ENCODE peak calls at places on chromosomes 5 and 9, in six cellular contexts. P is effector memory CD4-positive, alpha-beta T cell; Z is naive thymus-derived CD4-positive, alpha-beta T cell; U is heart left ventricle; B is lower lobe of right lung; T is CD4-positive, alpha-beta memory T cell. M is an unnamed sample. For H3K9me3, the result is how much of the 10 kb centered on the place peaks cover.

GRCh38 chr9:18768951-18769622 is 263.9 kb downstream of the SAXO1 start:
- DNase-seq in Z (no peak), T (no peak), B (no peak), P (no peak), U (no peak), M (no peak)

GRCh38 chr5:27472000-27472763 is 433.8 kb upstream of the CDH9 start:
- DNase-seq in U (no peak), Z (no peak), B (no peak), T (no peak), P (no peak), M (peak)

GRCh38 chr9:127347831-127348699 is 48.9 kb upstream of the SLC2A8 start:
- DNase-seq in P (no peak), Z (no peak), T (no peak), U (no peak), B (no peak), M (no peak)

GRCh38 chr5:127412698-127413097 is 104.7 kb upstream of the PRRC1 start:
- DNase-seq in P (no peak), U (no peak), T (no peak), Z (no peak), B (no peak), M (no peak)

GRCh38 chr5:96177303-96177869 is 215.7 kb upstream of the ELL2 start:
- DNase-seq in T (no peak), U (no peak), Z (no peak), P (no peak), B (no peak), M (no peak)

GRCh38 chr5:89728134-89728533 is 681.4 kb downstream of the CETN3 start:
- DNase-seq in B (no peak), U (no peak), T (no peak), Z (no peak), P (no peak), M (no peak)

GRCh38 chr9:84054341-84055010 is 73.9 kb downstream of the RMI1 start:
- DNase-seq in B (no peak), U (no peak), Z (no peak), T (no peak), P (no peak), M (no peak)

GRCh38 chr5:11928909-11929308 is 24.7 kb upstream of the CTNND2 start:
- DNase-seq in T (no peak), P (no peak), B (no peak), U (no peak), Z (no peak), M (no peak)

GRCh38 chr5:11000517-11001353 is 239.7 kb upstream of the DAP start:
- DNase-seq in U (no peak), Z (no peak), T (no peak), B (no peak), P (no peak), M (no peak)

GRCh38 chr5:20087299-20087698 is 99.3 kb upstream of the CDH18 start:
- DNase-seq in U (no peak), B (no peak), Z (no peak), P (no peak), T (no peak), M (no peak)
- H3K9me3 ChIP-seq in U (under half), B (under half), Z (under half), P (under half), T (under half), M (under half)

GRCh38 chr5:65982635-65983034 is 56.3 kb downstream of the ERBIN start:
- DNase-seq in U (no peak), T (no peak), B (no peak), P (no peak), Z (no peak), M (no peak)

GRCh38 chr5:65981548-65981947 is 55.2 kb downstream of the ERBIN start:
- DNase-seq in U (no peak), P (no peak), B (no peak), T (no peak), Z (no peak), M (no peak)

GRCh38 chr5:65981969-65982368 is 55.6 kb downstream of the ERBIN start:
- DNase-seq in Z (no peak), P (no peak), T (no peak), B (no peak), U (no peak), M (no peak)

DNA sequence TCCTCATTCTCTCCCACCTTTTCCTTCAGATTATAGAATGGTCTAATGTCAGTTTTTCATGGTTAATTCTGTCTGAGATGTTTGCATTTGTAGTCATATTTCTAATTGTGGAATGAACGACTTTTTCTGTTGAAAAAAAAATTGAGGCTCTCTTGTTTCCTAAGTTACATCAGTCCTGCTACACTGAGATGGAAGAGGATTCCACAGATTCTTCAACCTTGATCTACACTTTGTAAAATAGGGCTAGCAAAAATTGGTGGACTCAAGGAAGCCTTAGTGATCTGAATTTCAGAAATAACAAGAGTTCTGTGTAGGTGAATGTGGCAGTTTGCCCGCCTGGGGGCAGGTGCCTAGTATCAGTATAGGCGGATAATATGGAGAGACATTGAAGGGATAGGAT is 51.9 kb downstream of the ERBIN start:
- DNase-seq in T (no peak), B (no peak), U (no peak), Z (no peak), P (no peak), M (no peak)
- H3K9me3 ChIP-seq in T (under half), B (under half), U (under half), Z (under half), P (under half), M (under half)

GRCh38 chr9:90996154-90996788 is 194.7 kb downstream of the SYK start:
- DNase-seq in B (no peak), Z (no peak), P (no peak), U (no peak), T (no peak), M (no peak)
- H3K9me3 ChIP-seq in B (under half), Z (under half), P (under half), U (under half), T (under half), M (under half)

DNA sequence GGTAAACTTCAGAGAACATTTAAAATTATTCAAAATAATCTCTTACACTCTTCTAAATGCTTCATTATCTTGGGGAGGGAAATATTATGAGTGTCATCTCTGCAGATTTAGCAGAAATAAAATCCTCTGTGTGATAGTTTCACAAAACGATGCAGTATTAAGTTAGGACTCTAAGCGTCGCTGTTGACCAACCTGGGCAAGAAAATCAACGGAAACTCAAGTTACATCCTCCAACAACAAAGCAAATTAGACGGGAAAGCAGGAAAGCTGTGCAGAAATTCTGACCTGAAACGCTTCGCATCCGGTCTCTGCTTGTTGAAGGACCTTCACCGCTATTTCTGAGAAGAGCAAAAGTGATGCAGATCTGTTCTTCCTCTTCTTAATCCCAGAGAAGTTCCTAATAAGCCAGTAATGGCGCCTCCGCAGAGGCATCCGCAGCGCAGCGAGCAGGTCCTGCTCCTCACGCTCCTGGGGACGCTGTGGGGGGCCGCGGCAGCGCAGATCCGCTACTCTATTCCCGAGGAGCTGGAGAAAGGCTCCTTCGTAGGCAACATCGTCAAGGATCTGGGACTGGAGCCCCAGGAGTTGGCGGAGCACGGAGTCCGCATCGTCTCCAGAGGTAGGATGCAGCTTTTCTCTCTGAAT is at the start of gene PCDHGA6:
- DNase-seq in B (no peak), Z (no peak), T (no peak), U (no peak), P (no peak), M (no peak)
- H3K9me3 ChIP-seq in B (half or more), Z (under half), T (under half), U (half or more), P (under half), M (under half)

GRCh38 chr9:78519786-78520185 is 222.9 kb downstream of the PSAT1 start:
- DNase-seq in U (no peak), B (no peak), P (no peak), T (no peak), Z (no peak), M (no peak)

DNA sequence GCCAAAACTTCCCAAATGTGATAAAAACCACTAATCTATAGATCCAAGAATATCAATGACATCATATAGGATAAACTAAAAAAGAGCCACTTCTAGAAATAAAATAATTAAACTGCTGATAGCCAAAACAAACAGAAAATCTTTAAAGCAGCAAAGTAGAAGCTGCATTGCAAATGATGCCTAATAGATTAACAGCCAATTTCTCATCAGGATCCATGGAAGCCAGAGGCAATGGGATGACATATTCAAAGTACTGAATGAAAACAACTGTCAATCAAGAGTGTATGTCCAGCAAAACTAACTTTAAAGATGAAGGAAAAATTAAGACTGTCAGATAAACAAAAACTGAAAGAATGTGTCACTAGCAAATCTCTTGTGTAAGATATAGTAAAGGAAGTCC is 224.8 kb downstream of the PSAT1 start:
- DNase-seq in Z (no peak), T (no peak), P (no peak), U (no peak), B (no peak), M (no peak)
- H3K9me3 ChIP-seq in Z (under half), T (under half), P (under half), U (under half), B (under half), M (under half)